ENCODE peak calls at places on chromosome 3, in eight cellular contexts. Z is HepG2, C is NB4, A is A549, W is SK-N-SH, F is endothelial cell of umbilical vein, S is HCT116, D is K562. M is an unnamed sample.

GRCh38 chr3:32709346-32709745 is 24.4 kb downstream of the CNOT10 start:
- DNase-seq in S (no peak), Z (no peak), F (no peak), C (no peak), A (no peak), D (peak), W (no peak), M (no peak)

GRCh38 chr3:143036557-143036956 is 35.2 kb downstream of the U2SURP start:
- DNase-seq in A (peak), Z (no peak), S (no peak), F (no peak), W (no peak), C (no peak), D (no peak), M (no peak)

GRCh38 chr3:66933233-66933632 is 64.9 kb upstream of the KBTBD8 start:
- DNase-seq in S (no peak), F (no peak), A (no peak), Z (no peak), C (no peak), D (no peak), W (no peak), M (no peak)

GRCh38 chr3:100748967-100749366 is 39.7 kb downstream of the TFG start:
- DNase-seq in S (no peak), A (no peak), W (no peak), Z (no peak), D (no peak), C (no peak), F (no peak), M (no peak)

GRCh38 chr3:81726132-81726531 is 35.3 kb downstream of the GBE1 start:
- DNase-seq in D (no peak), W (no peak), Z (no peak), C (no peak), S (no peak), A (no peak), F (peak), M (no peak)

GRCh38 chr3:130968231-130968630 is 58.4 kb downstream of the ASTE1 start:
- DNase-seq in A (no peak), Z (no peak), W (no peak), D (no peak), S (no peak), F (peak), C (no peak), M (no peak)

GRCh38 chr3:132396255-132396654 is 21.0 kb upstream of the DNAJC13 start:
- DNase-seq in F (no peak), D (no peak), C (no peak), Z (no peak), W (no peak), A (no peak), S (no peak), M (no peak)

GRCh38 chr3:46878796-46879436 is 1.4 kb downstream of the PTH1R start:
- DNase-seq in D (no peak), S (no peak), A (peak), W (peak), C (no peak), F (no peak), Z (peak), M (no peak)

GRCh38 chr3:173993299-173993698 is 595.8 kb downstream of the NLGN1 start:
- DNase-seq in F (peak), D (no peak), W (peak), A (peak), S (peak), Z (peak), C (peak), M (no peak)

GRCh38 chr3:69855436-69856162 is 116.3 kb downstream of the MITF start:
- DNase-seq in F (peak), D (peak), A (peak), S (no peak), W (peak), Z (no peak), C (peak), M (no peak)

GRCh38 chr3:47381317-47382157 is 716 bp downstream of the PTPN23 start:
- DNase-seq in Z (peak), A (peak), C (peak), D (peak), F (peak), S (peak), W (peak), M (peak)

GRCh38 chr3:115436767-115437301 is 186.5 kb upstream of the GAP43 start:
- DNase-seq in D (no peak), F (peak), Z (peak), C (peak), A (peak), W (no peak), S (peak), M (peak)

GRCh38 chr3:27542469-27542868 is 58.3 kb upstream of the SLC4A7 start:
- DNase-seq in D (no peak), A (no peak), C (no peak), S (no peak), F (no peak), W (no peak), Z (no peak), M (no peak)

GRCh38 chr3:45915518-45916231 is 27.6 kb upstream of the CXCR6 start:
- DNase-seq in C (peak), S (peak), W (no peak), Z (no peak), D (peak), F (no peak), A (peak), M (no peak)

GRCh38 chr3:72186485-72186864 is 401.5 kb upstream of the PROK2 start:
- DNase-seq in W (no peak), Z (no peak), A (no peak), S (no peak), C (no peak), D (no peak), F (peak), M (no peak)

GRCh38 chr3:185318136-185318535 is 44.8 kb upstream of the MAP3K13 start:
- DNase-seq in W (no peak), F (peak), Z (peak), S (no peak), C (no peak), D (no peak), A (peak), M (no peak)

GRCh38 chr3:9808345-9809037 is 1.6 kb upstream of the TTLL3 start:
- DNase-seq in Z (peak), F (peak), S (peak), D (peak), C (peak), A (peak), W (peak), M (peak)

GRCh38 chr3:86173401-86173800 is 817.5 kb downstream of the VGLL3 start:
- DNase-seq in W (no peak), A (no peak), Z (no peak), S (no peak), D (no peak), F (no peak), C (no peak), M (no peak)

GRCh38 chr3:86162521-86162920 is 828.4 kb downstream of the VGLL3 start:
- DNase-seq in D (no peak), F (no peak), A (no peak), Z (no peak), C (no peak), W (no peak), S (no peak), M (no peak)

DNA sequence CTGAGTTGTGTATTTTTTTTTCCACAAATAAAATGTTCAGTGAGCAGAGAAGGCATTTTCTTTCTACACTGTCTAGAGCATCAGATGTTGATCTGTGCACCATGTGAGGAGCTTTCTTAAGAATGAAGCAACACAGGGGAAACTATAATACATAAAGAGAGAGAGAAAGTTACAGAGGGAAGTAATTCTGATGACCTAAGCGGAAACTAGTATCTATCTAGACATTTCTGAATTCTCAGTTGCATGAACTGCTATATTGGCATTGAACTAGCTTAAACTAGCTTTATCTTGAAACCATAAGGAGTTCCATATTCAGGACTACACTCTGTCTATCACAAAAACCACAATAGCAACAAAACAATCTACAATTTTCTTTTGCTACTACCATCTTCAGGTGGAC is 822.4 kb downstream of the VGLL3 start:
- DNase-seq in F (no peak), A (no peak), C (no peak), D (no peak), S (no peak), W (no peak), Z (no peak), M (no peak)
- TF ChIP-seq MAX in F (no peak), A (no peak), C (no peak), D (no peak), S (no peak), W (no peak), Z (no peak), M (no peak)

GRCh38 chr3:117761992-117762944 is 1052.7 kb downstream of the TUSC7 start:
- DNase-seq in C (no peak), W (peak), S (no peak), A (no peak), D (no peak), Z (no peak), F (no peak), M (no peak)
- TF ChIP-seq MAX in C (no peak), W (no peak), S (no peak), A (no peak), D (no peak), Z (no peak), F (no peak), M (no peak)

GRCh38 chr3:15154326-15154725 is 51.7 kb upstream of the CAPN7 start:
- DNase-seq in F (no peak), S (no peak), D (no peak), A (no peak), Z (no peak), W (no peak), C (peak), M (no peak)
- TF ChIP-seq MAX in F (no peak), S (no peak), D (no peak), A (no peak), Z (no peak), W (no peak), C (no peak), M (no peak)

GRCh38 chr3:125240496-125240895 is 27.9 kb upstream of the SLC12A8 start:
- DNase-seq in D (no peak), C (peak), A (no peak), S (no peak), Z (no peak), F (no peak), W (no peak), M (no peak)
- TF ChIP-seq MAX in D (no peak), C (no peak), A (no peak), S (no peak), Z (no peak), F (no peak), W (no peak), M (no peak)